ENCODE peak calls at places on chromosome 13, in seven cellular contexts. One of them, this sample, is unnamed.

GRCh38 chr13:58655086-58655485 is 1023.5 kb downstream of the PCDH17 start:
- DNase-seq in mucosa of descending colon: no peak
- DNase-seq in fibroblast of lung: no peak
- DNase-seq in B cell: no peak
- DNase-seq in glutamatergic neuron: no peak
- DNase-seq in progenitor cell of endocrine pancreas: no peak
- DNase-seq in cardiac fibroblast: no peak
- DNase-seq in this sample: no peak

GRCh38 chr13:75050419-75051066 is 431.4 kb downstream of the TBC1D4 start:
- DNase-seq in fibroblast of lung: peak
- DNase-seq in cardiac fibroblast: peak
- DNase-seq in glutamatergic neuron: no peak
- DNase-seq in B cell: no peak
- DNase-seq in progenitor cell of endocrine pancreas: no peak
- DNase-seq in mucosa of descending colon: no peak
- DNase-seq in this sample: no peak

GRCh38 chr13:36385471-36385870 is 39.3 kb upstream of the SPART start:
- DNase-seq in B cell: no peak
- DNase-seq in glutamatergic neuron: no peak
- DNase-seq in progenitor cell of endocrine pancreas: no peak
- DNase-seq in fibroblast of lung: peak
- DNase-seq in mucosa of descending colon: no peak
- DNase-seq in cardiac fibroblast: peak
- DNase-seq in this sample: no peak

GRCh38 chr13:48125794-48126228 is 30.9 kb upstream of the MED4 start:
- DNase-seq in B cell: no peak
- DNase-seq in fibroblast of lung: peak
- DNase-seq in glutamatergic neuron: no peak
- DNase-seq in progenitor cell of endocrine pancreas: no peak
- DNase-seq in cardiac fibroblast: peak
- DNase-seq in mucosa of descending colon: no peak
- DNase-seq in this sample: no peak

GRCh38 chr13:29648760-29649159 is 53.3 kb upstream of the SLC7A1 start:
- DNase-seq in progenitor cell of endocrine pancreas: no peak
- DNase-seq in fibroblast of lung: no peak
- DNase-seq in B cell: no peak
- DNase-seq in glutamatergic neuron: no peak
- DNase-seq in mucosa of descending colon: no peak
- DNase-seq in cardiac fibroblast: no peak
- DNase-seq in this sample: no peak

GRCh38 chr13:82688400-82688999 is 1193.8 kb downstream of the SLITRK1 start:
- DNase-seq in progenitor cell of endocrine pancreas: no peak
- DNase-seq in glutamatergic neuron: no peak
- DNase-seq in cardiac fibroblast: peak
- DNase-seq in B cell: no peak
- DNase-seq in fibroblast of lung: peak
- DNase-seq in mucosa of descending colon: no peak
- DNase-seq in this sample: no peak

GRCh38 chr13:35818577-35819165 is 312.5 kb downstream of the DCLK1 start:
- DNase-seq in B cell: no peak
- DNase-seq in glutamatergic neuron: no peak
- DNase-seq in cardiac fibroblast: peak
- DNase-seq in progenitor cell of endocrine pancreas: no peak
- DNase-seq in fibroblast of lung: peak
- DNase-seq in mucosa of descending colon: no peak
- DNase-seq in this sample: no peak

GRCh38 chr13:88802886-88803285 is 1131.7 kb downstream of the SLITRK5 start:
- DNase-seq in fibroblast of lung: peak
- DNase-seq in progenitor cell of endocrine pancreas: no peak
- DNase-seq in mucosa of descending colon: no peak
- DNase-seq in glutamatergic neuron: no peak
- DNase-seq in cardiac fibroblast: no peak
- DNase-seq in B cell: no peak
- DNase-seq in this sample: no peak

GRCh38 chr13:62320129-62320724 is 904.6 kb upstream of the PCDH20 start:
- DNase-seq in cardiac fibroblast: peak
- DNase-seq in mucosa of descending colon: no peak
- DNase-seq in progenitor cell of endocrine pancreas: no peak
- DNase-seq in glutamatergic neuron: no peak
- DNase-seq in B cell: no peak
- DNase-seq in fibroblast of lung: peak
- DNase-seq in this sample: no peak

GRCh38 chr13:36395280-36395679 is 37.0 kb upstream of the CCNA1 start:
- DNase-seq in cardiac fibroblast: peak
- DNase-seq in B cell: no peak
- DNase-seq in progenitor cell of endocrine pancreas: no peak
- DNase-seq in fibroblast of lung: peak
- DNase-seq in mucosa of descending colon: no peak
- DNase-seq in glutamatergic neuron: no peak
- DNase-seq in this sample: no peak

GRCh38 chr13:40409278-40409677 is 257.2 kb downstream of the FOXO1 start:
- DNase-seq in glutamatergic neuron: no peak
- DNase-seq in mucosa of descending colon: no peak
- DNase-seq in progenitor cell of endocrine pancreas: no peak
- DNase-seq in B cell: no peak
- DNase-seq in cardiac fibroblast: no peak
- DNase-seq in fibroblast of lung: no peak
- DNase-seq in this sample: no peak

GRCh38 chr13:109145631-109146030 is 516.2 kb downstream of the MYO16 start:
- DNase-seq in cardiac fibroblast: peak
- DNase-seq in glutamatergic neuron: no peak
- DNase-seq in progenitor cell of endocrine pancreas: no peak
- DNase-seq in mucosa of descending colon: no peak
- DNase-seq in B cell: peak
- DNase-seq in fibroblast of lung: peak
- DNase-seq in this sample: no peak

GRCh38 chr13:90918551-90918950 is 428.9 kb upstream of the MIR17HG start:
- DNase-seq in mucosa of descending colon: no peak
- DNase-seq in B cell: no peak
- DNase-seq in progenitor cell of endocrine pancreas: no peak
- DNase-seq in fibroblast of lung: peak
- DNase-seq in cardiac fibroblast: peak
- DNase-seq in glutamatergic neuron: no peak
- DNase-seq in this sample: no peak

GRCh38 chr13:93708323-93709075 is 481.9 kb downstream of the GPC6 start:
- DNase-seq in mucosa of descending colon: no peak
- DNase-seq in fibroblast of lung: no peak
- DNase-seq in B cell: no peak
- DNase-seq in cardiac fibroblast: no peak
- DNase-seq in glutamatergic neuron: no peak
- DNase-seq in progenitor cell of endocrine pancreas: no peak
- DNase-seq in this sample: no peak

GRCh38 chr13:85108356-85108755 is 690.9 kb downstream of the SLITRK6 start:
- DNase-seq in progenitor cell of endocrine pancreas: no peak
- DNase-seq in cardiac fibroblast: no peak
- DNase-seq in fibroblast of lung: no peak
- DNase-seq in mucosa of descending colon: no peak
- DNase-seq in B cell: no peak
- DNase-seq in glutamatergic neuron: no peak
- DNase-seq in this sample: no peak

GRCh38 chr13:37136187-37136586 is 30.7 kb upstream of the CSNK1A1L start:
- DNase-seq in progenitor cell of endocrine pancreas: no peak
- DNase-seq in B cell: no peak
- DNase-seq in fibroblast of lung: no peak
- DNase-seq in cardiac fibroblast: peak
- DNase-seq in glutamatergic neuron: no peak
- DNase-seq in mucosa of descending colon: no peak
- DNase-seq in this sample: no peak

GRCh38 chr13:69198706-69199105 is 908.9 kb upstream of the ATXN8OS start:
- DNase-seq in fibroblast of lung: no peak
- DNase-seq in glutamatergic neuron: no peak
- DNase-seq in progenitor cell of endocrine pancreas: no peak
- DNase-seq in B cell: no peak
- DNase-seq in cardiac fibroblast: no peak
- DNase-seq in mucosa of descending colon: no peak
- DNase-seq in this sample: no peak

GRCh38 chr13:40803316-40803715 is 13.9 kb downstream of the SLC25A15 start:
- DNase-seq in mucosa of descending colon: no peak
- DNase-seq in glutamatergic neuron: no peak
- DNase-seq in B cell: no peak
- DNase-seq in progenitor cell of endocrine pancreas: no peak
- DNase-seq in fibroblast of lung: no peak
- DNase-seq in cardiac fibroblast: no peak
- DNase-seq in this sample: no peak

GRCh38 chr13:74132768-74133656 is 1.2 kb downstream of the KLF12 start:
- DNase-seq in cardiac fibroblast: peak
- DNase-seq in fibroblast of lung: peak
- DNase-seq in progenitor cell of endocrine pancreas: no peak
- DNase-seq in mucosa of descending colon: peak
- DNase-seq in B cell: peak
- DNase-seq in glutamatergic neuron: peak
- DNase-seq in this sample: peak

GRCh38 chr13:55673910-55674309 is 1466.8 kb upstream of the PRR20A start:
- DNase-seq in glutamatergic neuron: no peak
- DNase-seq in cardiac fibroblast: no peak
- DNase-seq in mucosa of descending colon: no peak
- DNase-seq in progenitor cell of endocrine pancreas: no peak
- DNase-seq in fibroblast of lung: no peak
- DNase-seq in B cell: no peak
- DNase-seq in this sample: no peak

GRCh38 chr13:113724780-113725315 is 34.2 kb upstream of the TMEM255B start:
- DNase-seq in mucosa of descending colon: peak
- DNase-seq in progenitor cell of endocrine pancreas: peak
- DNase-seq in fibroblast of lung: peak
- DNase-seq in glutamatergic neuron: peak
- DNase-seq in B cell: peak
- DNase-seq in cardiac fibroblast: peak
- DNase-seq in this sample: peak

GRCh38 chr13:68066879-68067513 is 836.9 kb upstream of the PCDH9 start:
- DNase-seq in fibroblast of lung: no peak
- DNase-seq in cardiac fibroblast: no peak
- DNase-seq in glutamatergic neuron: no peak
- DNase-seq in progenitor cell of endocrine pancreas: no peak
- DNase-seq in B cell: no peak
- DNase-seq in mucosa of descending colon: no peak
- DNase-seq in this sample: no peak

GRCh38 chr13:42498521-42498920 is 75.4 kb upstream of the TNFSF11 start:
- DNase-seq in progenitor cell of endocrine pancreas: no peak
- DNase-seq in fibroblast of lung: no peak
- DNase-seq in mucosa of descending colon: no peak
- DNase-seq in glutamatergic neuron: no peak
- DNase-seq in B cell: no peak
- DNase-seq in cardiac fibroblast: no peak
- DNase-seq in this sample: no peak
- TF ChIP-seq CTCF in progenitor cell of endocrine pancreas: no peak
- TF ChIP-seq CTCF in fibroblast of lung: peak
- TF ChIP-seq CTCF in mucosa of descending colon: no peak
- TF ChIP-seq CTCF in glutamatergic neuron: no peak
- TF ChIP-seq CTCF in B cell: no peak
- TF ChIP-seq CTCF in cardiac fibroblast: peak
- TF ChIP-seq CTCF in this sample: no peak

GRCh38 chr13:101146101-101146898 is 270.0 kb downstream of the NALCN start:
- DNase-seq in fibroblast of lung: no peak
- DNase-seq in glutamatergic neuron: no peak
- DNase-seq in cardiac fibroblast: peak
- DNase-seq in mucosa of descending colon: no peak
- DNase-seq in B cell: no peak
- DNase-seq in progenitor cell of endocrine pancreas: no peak
- DNase-seq in this sample: no peak

GRCh38 chr13:101140087-101140770 is 276.1 kb downstream of the NALCN start:
- DNase-seq in B cell: no peak
- DNase-seq in cardiac fibroblast: no peak
- DNase-seq in fibroblast of lung: no peak
- DNase-seq in mucosa of descending colon: no peak
- DNase-seq in progenitor cell of endocrine pancreas: no peak
- DNase-seq in glutamatergic neuron: no peak
- DNase-seq in this sample: no peak

GRCh38 chr13:101140936-101141335 is 275.4 kb downstream of the NALCN start:
- DNase-seq in glutamatergic neuron: no peak
- DNase-seq in mucosa of descending colon: no peak
- DNase-seq in cardiac fibroblast: no peak
- DNase-seq in B cell: no peak
- DNase-seq in fibroblast of lung: no peak
- DNase-seq in progenitor cell of endocrine pancreas: no peak
- DNase-seq in this sample: no peak

GRCh38 chr13:101149735-101150380 is 266.4 kb downstream of the NALCN start:
- DNase-seq in progenitor cell of endocrine pancreas: no peak
- DNase-seq in fibroblast of lung: peak
- DNase-seq in cardiac fibroblast: peak
- DNase-seq in B cell: no peak
- DNase-seq in glutamatergic neuron: peak
- DNase-seq in mucosa of descending colon: no peak
- DNase-seq in this sample: no peak

DNA sequence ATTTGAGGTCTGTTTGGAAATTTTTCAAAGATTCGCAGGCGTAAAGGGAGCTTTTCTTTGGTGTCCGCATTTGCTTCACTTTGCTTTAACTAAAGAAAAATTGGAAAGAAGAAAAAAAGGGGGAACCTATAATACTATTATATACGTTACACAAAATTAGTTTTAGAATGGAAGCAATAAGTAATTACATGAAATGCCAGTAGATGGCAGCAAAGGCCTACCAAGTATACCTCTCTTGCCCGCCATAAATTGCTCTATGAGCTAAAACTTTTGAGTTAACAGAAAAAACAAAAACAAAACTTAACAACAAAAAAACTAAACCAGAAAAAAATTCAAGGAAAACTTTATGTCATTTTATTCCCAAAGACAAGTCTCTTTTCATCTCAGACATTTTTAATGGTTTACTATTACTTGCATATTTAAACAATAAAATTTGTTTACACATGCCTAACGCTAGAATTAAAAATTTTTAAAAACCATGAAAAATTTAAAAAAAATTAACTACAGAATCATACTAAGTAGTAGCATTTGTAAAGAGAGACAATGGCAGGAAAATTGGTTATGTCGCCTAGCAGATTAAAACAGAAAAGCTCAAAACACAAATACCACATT is 271.4 kb downstream of the NALCN start:
- DNase-seq in progenitor cell of endocrine pancreas: no peak
- DNase-seq in B cell: peak
- DNase-seq in glutamatergic neuron: no peak
- DNase-seq in cardiac fibroblast: peak
- DNase-seq in mucosa of descending colon: no peak
- DNase-seq in fibroblast of lung: peak
- DNase-seq in this sample: no peak
- TF ChIP-seq CTCF in progenitor cell of endocrine pancreas: peak
- TF ChIP-seq CTCF in B cell: peak
- TF ChIP-seq CTCF in glutamatergic neuron: peak
- TF ChIP-seq CTCF in cardiac fibroblast: peak
- TF ChIP-seq CTCF in mucosa of descending colon: peak
- TF ChIP-seq CTCF in fibroblast of lung: peak
- TF ChIP-seq CTCF in this sample: peak

DNA sequence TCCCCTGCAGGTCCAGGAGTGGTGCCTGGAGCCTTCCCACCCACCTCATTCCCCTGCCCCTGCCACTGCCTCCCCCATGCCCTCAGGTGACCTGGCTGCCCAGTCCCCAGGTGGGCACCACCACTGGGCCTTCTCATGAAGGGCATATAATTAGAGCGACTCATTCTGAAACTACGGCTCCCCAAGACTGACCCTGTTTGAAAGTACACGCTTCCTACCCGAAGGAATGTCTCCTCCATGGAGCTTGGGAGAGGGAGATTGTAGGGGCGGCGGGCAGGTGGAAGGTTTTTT is 52.6 kb downstream of the GPR12 start:
- DNase-seq in glutamatergic neuron: no peak
- DNase-seq in fibroblast of lung: no peak
- DNase-seq in cardiac fibroblast: no peak
- DNase-seq in mucosa of descending colon: no peak
- DNase-seq in progenitor cell of endocrine pancreas: no peak
- DNase-seq in B cell: no peak
- DNase-seq in this sample: no peak
- TF ChIP-seq CTCF in glutamatergic neuron: peak
- TF ChIP-seq CTCF in fibroblast of lung: no peak
- TF ChIP-seq CTCF in cardiac fibroblast: no peak
- TF ChIP-seq CTCF in mucosa of descending colon: no peak
- TF ChIP-seq CTCF in progenitor cell of endocrine pancreas: no peak
- TF ChIP-seq CTCF in B cell: no peak
- TF ChIP-seq CTCF in this sample: peak

GRCh38 chr13:81480634-81481033 is 1139.7 kb upstream of the SPRY2 start:
- DNase-seq in mucosa of descending colon: no peak
- DNase-seq in glutamatergic neuron: no peak
- DNase-seq in cardiac fibroblast: no peak
- DNase-seq in progenitor cell of endocrine pancreas: no peak
- DNase-seq in B cell: no peak
- DNase-seq in fibroblast of lung: no peak
- DNase-seq in this sample: no peak
- TF ChIP-seq CTCF in mucosa of descending colon: no peak
- TF ChIP-seq CTCF in glutamatergic neuron: no peak
- TF ChIP-seq CTCF in cardiac fibroblast: no peak
- TF ChIP-seq CTCF in progenitor cell of endocrine pancreas: peak
- TF ChIP-seq CTCF in B cell: no peak
- TF ChIP-seq CTCF in fibroblast of lung: no peak
- TF ChIP-seq CTCF in this sample: no peak

This sample was measured in natural killer cell.